ENCODE peak calls at places on chromosomes 1 and 21, in seven cellular contexts. E is cardiac muscle cell, C is fibroblast of the aortic adventitia, B is lower leg skin, M is HL-60, G is HCT116, Q is NB4. T is an unnamed sample.

GRCh38 chr1:51073456-51073855 is 28.6 kb upstream of the C1orf185 start:
- DNase-seq in B (no peak), M (no peak), Q (no peak), C (peak), E (no peak), G (no peak), T (no peak)

GRCh38 chr1:245546875-245547274 is 392.1 kb downstream of the KIF26B start:
- DNase-seq in E (no peak), M (no peak), B (no peak), C (no peak), G (peak), Q (no peak), T (no peak)

GRCh38 chr1:26281091-26281958 is 1.4 kb downstream of the SH3BGRL3 start:
- DNase-seq in B (no peak), Q (no peak), E (no peak), G (no peak), M (no peak), C (no peak), T (no peak)

GRCh38 chr1:93591833-93592635 is 89.6 kb downstream of the BCAR3 start:
- DNase-seq in Q (peak), B (no peak), G (no peak), E (no peak), C (no peak), M (no peak), T (no peak)

GRCh38 chr1:8144318-8144717 is 118.2 kb upstream of the ERRFI1 start:
- DNase-seq in B (no peak), Q (no peak), C (no peak), M (no peak), G (no peak), E (no peak), T (no peak)

GRCh38 chr1:201397675-201398074 is 1.4 kb downstream of the LAD1 start:
- DNase-seq in C (no peak), M (no peak), E (no peak), Q (no peak), G (no peak), B (no peak), T (no peak)

GRCh38 chr1:243471754-243472725 is 216.2 kb downstream of the SDCCAG8 start:
- DNase-seq in G (no peak), M (no peak), C (no peak), E (no peak), B (no peak), Q (peak), T (peak)

GRCh38 chr21:42443181-42443785 is 39.6 kb downstream of the UBASH3A start:
- DNase-seq in E (no peak), C (no peak), M (no peak), B (no peak), Q (no peak), G (no peak), T (no peak)

GRCh38 chr1:162548170-162548569 is 13.4 kb upstream of the UAP1 start:
- DNase-seq in G (no peak), M (no peak), Q (no peak), B (peak), C (peak), E (no peak), T (peak)

DNA sequence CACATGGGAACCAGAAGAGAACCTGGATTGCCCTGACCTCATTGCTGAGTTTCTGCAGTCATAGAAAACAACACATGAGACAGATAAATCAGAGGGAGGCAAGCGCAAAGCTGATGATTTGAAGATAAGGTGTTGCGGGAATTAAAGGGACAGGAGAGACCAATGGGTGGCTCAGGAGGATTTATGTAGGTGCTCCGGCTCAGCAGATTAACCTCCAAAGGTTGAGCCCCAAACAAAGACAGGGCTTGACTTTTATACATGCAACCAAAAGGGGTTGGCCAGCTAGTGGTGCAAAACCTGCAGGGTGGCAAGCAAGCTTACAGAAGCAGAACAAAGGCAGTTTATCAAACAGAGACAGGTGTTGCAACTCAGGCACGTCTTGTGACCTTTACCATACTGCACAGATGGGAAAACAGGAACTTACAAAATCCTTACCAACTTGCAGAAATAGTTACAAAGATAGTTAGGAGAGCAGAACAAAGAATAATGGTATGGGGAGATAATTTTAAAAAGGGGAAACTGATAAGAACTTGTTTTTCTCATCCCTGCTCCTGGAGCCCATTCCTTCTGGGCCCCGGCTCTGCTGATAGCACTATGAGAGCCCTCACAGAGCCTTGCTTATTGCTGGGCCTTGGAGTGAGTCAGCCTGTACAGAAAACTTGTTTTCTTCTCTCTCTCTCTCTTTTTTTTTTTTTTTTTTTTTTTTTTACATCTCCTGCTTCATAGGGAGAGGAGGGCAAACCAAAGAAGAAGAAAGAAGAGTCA is 93.6 kb downstream of the SNRPE start:
- DNase-seq in M (peak), B (no peak), G (peak), Q (peak), C (no peak), E (no peak), T (peak)
- TF ChIP-seq CTCF in M (no peak), B (no peak), G (no peak), Q (no peak), C (no peak), E (no peak), T (no peak)

GRCh38 chr1:33012165-33012564 is 24.5 kb downstream of the AK2 start:
- DNase-seq in Q (no peak), E (no peak), C (no peak), B (no peak), M (no peak), G (no peak), T (no peak)

GRCh38 chr1:33009561-33009960 is 27.1 kb downstream of the AK2 start:
- DNase-seq in E (peak), M (no peak), G (no peak), C (no peak), Q (no peak), B (no peak), T (no peak)

GRCh38 chr1:33013791-33014190 is 22.9 kb downstream of the AK2 start:
- DNase-seq in C (no peak), Q (no peak), B (no peak), E (no peak), M (no peak), G (no peak), T (no peak)

GRCh38 chr1:33008051-33008914 is 28.4 kb downstream of the AK2 start:
- DNase-seq in M (no peak), G (no peak), B (no peak), Q (no peak), E (peak), C (peak), T (no peak)

GRCh38 chr1:33010946-33011731 is 25.5 kb downstream of the AK2 start:
- DNase-seq in Q (no peak), E (no peak), B (peak), G (no peak), M (no peak), C (peak), T (peak)
- H3K4me3 ChIP-seq in Q (no peak), E (no peak), B (no peak), G (no peak), M (no peak), C (no peak), T (no peak)

DNA sequence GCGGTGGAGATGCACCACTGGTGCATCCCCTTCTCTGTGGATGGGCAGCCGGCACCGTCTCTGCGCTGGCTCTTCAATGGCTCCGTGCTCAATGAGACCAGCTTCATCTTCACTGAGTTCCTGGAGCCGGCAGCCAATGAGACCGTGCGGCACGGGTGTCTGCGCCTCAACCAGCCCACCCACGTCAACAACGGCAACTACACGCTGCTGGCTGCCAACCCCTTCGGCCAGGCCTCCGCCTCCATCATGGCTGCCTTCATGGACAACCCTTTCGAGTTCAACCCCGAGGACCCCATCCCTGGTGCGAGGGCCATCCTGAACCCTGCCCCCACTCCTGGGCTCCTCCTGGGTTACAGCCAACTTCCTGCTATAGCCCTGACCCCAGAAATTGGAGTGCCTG is 13.0 kb downstream of the NTRK1 start:
- DNase-seq in B (no peak), M (no peak), Q (no peak), C (no peak), E (no peak), G (no peak), T (no peak)
- TF ChIP-seq CTCF in B (no peak), M (no peak), Q (no peak), C (no peak), E (no peak), G (no peak), T (no peak)

GRCh38 chr1:183636783-183637182 is 1.2 kb upstream of the ARPC5 start:
- DNase-seq in E (no peak), M (no peak), Q (no peak), C (no peak), B (no peak), G (no peak), T (no peak)
- H3K4me3 ChIP-seq in E (peak), M (no peak), Q (no peak), C (peak), B (no peak), G (no peak), T (peak)

DNA sequence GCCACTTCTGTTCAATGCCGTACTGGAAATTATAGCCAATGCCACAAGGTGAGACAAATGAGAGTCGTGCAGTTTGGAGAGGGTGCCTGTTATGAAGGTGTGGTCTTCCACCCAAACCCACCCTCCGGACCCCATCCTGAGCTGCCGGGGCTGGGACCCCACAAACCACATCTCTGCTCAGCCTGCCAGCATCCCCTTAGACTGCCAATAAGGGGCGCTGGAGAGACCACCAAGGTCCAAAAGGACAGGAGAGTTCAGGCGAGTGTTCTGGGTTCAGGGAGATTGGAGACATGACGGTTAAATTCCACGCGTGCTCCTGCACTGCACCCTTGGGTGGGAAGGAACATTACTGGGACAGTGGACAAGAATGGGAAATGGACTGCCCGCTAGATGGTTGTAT is 48.7 kb upstream of the COL18A1 start:
- DNase-seq in B (no peak), C (no peak), M (no peak), E (no peak), G (no peak), Q (no peak), T (no peak)
- TF ChIP-seq CTCF in B (no peak), C (no peak), M (no peak), E (no peak), G (peak), Q (peak), T (peak)

DNA sequence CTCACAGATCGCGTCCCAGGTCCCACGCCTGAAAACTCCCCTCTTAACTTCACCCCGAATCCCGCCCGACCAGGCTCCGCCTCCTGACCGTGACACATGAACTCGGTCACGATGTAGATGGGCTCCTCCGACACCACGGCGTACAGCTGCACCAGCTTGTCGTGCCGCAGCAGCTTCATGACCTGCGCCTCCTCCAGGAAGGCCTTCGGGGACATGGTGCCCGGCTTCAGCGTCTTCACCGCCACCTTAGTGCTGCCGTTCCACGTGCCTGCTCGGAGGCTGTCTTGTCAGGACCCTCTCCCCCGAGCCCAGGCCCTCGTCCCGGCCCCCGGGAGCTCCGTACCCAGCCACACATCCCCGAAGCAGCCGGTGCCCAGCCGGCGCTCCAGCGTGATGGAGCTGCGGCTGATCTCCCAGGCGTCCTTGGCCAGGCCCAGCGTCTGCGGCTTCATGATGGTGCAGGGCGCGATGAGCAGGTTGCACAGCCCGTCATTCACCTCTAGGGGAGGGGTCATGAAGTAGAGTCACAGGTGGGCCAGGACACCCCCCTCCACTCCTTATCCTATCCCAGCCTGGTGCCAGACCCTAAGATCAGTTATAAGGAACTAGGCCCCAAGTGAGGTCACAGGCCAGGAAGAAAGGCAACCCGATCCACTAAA is 11.5 kb upstream of the AHDC1 start:
- DNase-seq in B (no peak), E (no peak), C (no peak), Q (no peak), G (no peak), M (no peak), T (no peak)
- H3K4me3 ChIP-seq in B (no peak), E (peak), C (no peak), Q (no peak), G (no peak), M (no peak), T (no peak)